ENCODE peak calls at places on chromosomes 12 and 14, in nine cellular contexts. E is stimulated activated CD8-positive, alpha-beta memory T cell treated with anti-CD3 and anti-CD28 coated beads, Interleukin-15, amount 100 ng/mL, for 4 hours; Y is NCI-H2171; D is NCI-H69; L is lower leg skin; I is fibroblast of lung; Z is lung; K is NCI-H1105; N is NCI-H1436. W is an unnamed sample.

GRCh38 chr12:130582286-130582685 is 133.8 kb downstream of the RIMBP2 start:
- DNase-seq in Z (no peak), I (no peak), L (no peak), N (no peak), Y (no peak), K (no peak), E (no peak), D (no peak), W (no peak)

GRCh38 chr14:88189040-88189839 is 133.8 kb downstream of the KCNK10 start:
- DNase-seq in I (peak; percentile 77), D (peak; percentile 89), Y (peak; percentile 80), L (peak; percentile 78), E (no peak), N (peak; percentile 84), K (peak; percentile 85), Z (peak; percentile 79), W (peak; percentile 67)

GRCh38 chr14:103334644-103335603 is 887 bp downstream of the EIF5 start:
- DNase-seq in D (peak; percentile 93), Y (peak; percentile 58), L (peak; percentile 68), N (peak; percentile 23), I (peak; percentile 79), K (no peak), Z (peak; percentile 76), E (peak; percentile 79), W (peak; percentile 63)

GRCh38 chr12:113867258-113867657 is 98.9 kb downstream of the RBM19 start:
- DNase-seq in L (no peak), Y (no peak), N (no peak), E (no peak), I (no peak), Z (no peak), K (no peak), D (peak; percentile 25), W (no peak)

GRCh38 chr14:77037886-77038511 is 9.5 kb upstream of the IRF2BPL start:
- DNase-seq in L (no peak), D (peak; percentile 53), Z (no peak), K (no peak), E (peak; percentile 48), Y (peak; percentile 25), N (no peak), I (peak; percentile 72), W (peak; percentile 61)

GRCh38 chr12:108109954-108110353 is 19.1 kb upstream of the WSCD2 start:
- DNase-seq in L (no peak), N (no peak), Z (no peak), Y (no peak), I (no peak), E (no peak), K (no peak), D (no peak), W (no peak)

GRCh38 chr12:51910168-51910567 is 2.9 kb downstream of the ACVRL1 start:
- DNase-seq in I (no peak), L (no peak), E (no peak), D (no peak), N (no peak), Y (no peak), Z (no peak), K (no peak), W (no peak)

GRCh38 chr14:52073251-52073650 is 4.4 kb upstream of the NID2 start:
- DNase-seq in I (no peak), E (no peak), Y (no peak), Z (no peak), K (no peak), L (no peak), N (no peak), D (no peak), W (peak; percentile 17)

GRCh38 chr14:51028851-51029754 is 65.8 kb downstream of the TRIM9 start:
- DNase-seq in Y (peak; percentile 30), I (peak; percentile 46), K (no peak), N (no peak), Z (no peak), E (no peak), L (no peak), D (no peak), W (no peak)

GRCh38 chr12:111753144-111753881 is 13.4 kb upstream of the ALDH2 start:
- DNase-seq in Y (no peak), K (peak; percentile 11), Z (peak; percentile 59), N (peak; percentile 11), L (no peak), D (peak; percentile 59), E (no peak), I (peak; percentile 33), W (no peak)

GRCh38 chr14:74975059-74975810 is 19.8 kb upstream of the PGF start:
- DNase-seq in I (no peak), Z (peak; percentile 63), L (no peak), D (peak; percentile 26), Y (no peak), E (no peak), K (no peak), N (no peak), W (no peak)

GRCh38 chr14:104865631-104866441 is 768 bp downstream of the CEP170B start:
- DNase-seq in D (peak; percentile 74), K (peak; percentile 25), E (peak; percentile 23), I (peak; percentile 75), Z (peak; percentile 68), L (peak; percentile 59), N (no peak), Y (no peak), W (peak; percentile 21)

GRCh38 chr12:3996322-3996721 is 123.1 kb upstream of the PARP11 start:
- DNase-seq in E (no peak), I (no peak), K (no peak), D (no peak), Y (no peak), L (no peak), Z (no peak), N (no peak), W (no peak)

GRCh38 chr14:55160989-55161388 is 30.4 kb downstream of the DLGAP5 start:
- DNase-seq in I (peak; percentile 42), L (no peak), Y (no peak), Z (no peak), E (no peak), K (peak; percentile 3), D (peak; percentile 31), N (no peak), W (peak; percentile 52)

GRCh38 chr12:81530352-81530751 is 228.8 kb downstream of the PPFIA2 start:
- DNase-seq in K (no peak), D (no peak), I (peak; percentile 82), Y (no peak), N (no peak), Z (no peak), L (no peak), E (no peak), W (no peak)

GRCh38 chr12:116759783-116760581 is 21.9 kb downstream of the RNFT2 start:
- DNase-seq in L (no peak), D (no peak), E (no peak), Y (no peak), Z (no peak), K (no peak), N (no peak), I (no peak), W (no peak)

GRCh38 chr12:58176296-58176869 is 235.0 kb downstream of the ATP23 start:
- DNase-seq in D (peak; percentile 71), Z (no peak), N (peak; percentile 26), I (no peak), L (no peak), Y (no peak), E (no peak), K (no peak), W (no peak)

GRCh38 chr14:55963295-55963694 is 154.9 kb upstream of the PELI2 start:
- DNase-seq in L (no peak), E (no peak), I (no peak), Z (no peak), D (no peak), N (no peak), K (no peak), Y (no peak), W (no peak)

GRCh38 chr14:100775351-100775830 is 48.7 kb downstream of the DLK1 start:
- DNase-seq in Z (no peak), I (no peak), L (no peak), K (no peak), D (no peak), Y (no peak), E (no peak), N (no peak), W (no peak)

GRCh38 chr14:92323031-92323915 is at the start of gene SLC24A4:
- DNase-seq in D (peak; percentile 57), I (peak; percentile 22), N (no peak), Z (no peak), Y (no peak), L (no peak), K (peak; percentile 21), E (no peak), W (no peak)

GRCh38 chr12:104411826-104412626 is 44.7 kb upstream of the CHST11 start:
- DNase-seq in N (no peak), Z (no peak), E (no peak), D (no peak), I (peak; percentile 79), Y (no peak), K (no peak), L (no peak), W (no peak)

GRCh38 chr12:56188116-56188785 is 1.0 kb downstream of the SMARCC2 start:
- DNase-seq in K (no peak), N (no peak), L (no peak), D (peak; percentile 46), Y (no peak), E (no peak), Z (no peak), I (no peak), W (no peak)

GRCh38 chr12:93668919-93669418 is 8.2 kb upstream of the CRADD start:
- DNase-seq in Y (no peak), K (no peak), I (no peak), E (no peak), L (no peak), Z (no peak), D (no peak), N (no peak), W (no peak)

GRCh38 chr14:102633906-102634595 is 41.6 kb downstream of the RCOR1 start:
- DNase-seq in Y (no peak), L (no peak), D (no peak), E (no peak), N (no peak), Z (no peak), K (no peak), I (no peak), W (no peak)

GRCh38 chr12:52524898-52525591 is 4.9 kb upstream of the KRT5 start:
- DNase-seq in I (no peak), L (peak; percentile 14), D (no peak), E (no peak), Y (no peak), Z (no peak), K (no peak), N (no peak), W (no peak)

GRCh38 chr14:32021341-32021740 is 55.8 kb upstream of the ARHGAP5 start:
- DNase-seq in D (peak; percentile 21), Y (no peak), K (no peak), Z (no peak), N (no peak), I (no peak), E (no peak), L (no peak), W (no peak)

GRCh38 chr12:48027183-48028002 is 23.1 kb upstream of the COL2A1 start:
- DNase-seq in E (no peak), L (no peak), N (no peak), D (peak; percentile 40), Z (no peak), I (no peak), Y (no peak), K (no peak), W (no peak)

GRCh38 chr14:75906680-75907280 is 75.0 kb downstream of the TGFB3 start:
- DNase-seq in K (peak; percentile 41), D (peak; percentile 73), E (no peak), N (peak; percentile 10), Y (peak; percentile 63), L (peak; percentile 69), I (peak; percentile 45), Z (peak; percentile 47), W (peak; percentile 58)

GRCh38 chr12:24049771-24050170 is 100.3 kb upstream of the SOX5 start:
- DNase-seq in K (no peak), Y (peak; percentile 87), E (no peak), D (no peak), I (no peak), L (no peak), N (no peak), Z (no peak), W (no peak)

GRCh38 chr14:51564460-51564859 is 87.2 kb upstream of the FRMD6 start:
- DNase-seq in I (no peak), K (no peak), D (peak; percentile 98), Z (no peak), E (no peak), Y (no peak), L (no peak), N (no peak), W (no peak)

GRCh38 chr14:99318091-99318958 is 46.3 kb upstream of the BCL11B start:
- DNase-seq in Y (no peak), E (no peak), I (no peak), K (no peak), L (no peak), D (no peak), Z (no peak), N (no peak), W (no peak)